ENCODE peak calls at places on chromosomes 13 and 19, in eight cellular contexts. One of them, this sample, is unnamed.

GRCh38 chr19:30367421-30367820 is 4.8 kb upstream of the ZNF536 start:
- DNase-seq in H7: no peak
- DNase-seq in non-pigmented ciliary epithelial cell: no peak
- DNase-seq in A172: no peak
- DNase-seq in activated gamma-delta T cell: no peak
- DNase-seq in stimulated activated effector memory CD8-positive, alpha-beta T cell treated with anti-CD3 and anti-CD28 coated beads, Interleukin-12 subunit alpha, Interleukin-12 subunit beta, amount 100 ng/mL, for 72 hours: no peak
- DNase-seq in NCI-H1417: no peak
- DNase-seq in stimulated activated CD4-positive, alpha-beta T cell treated with anti-CD3 and anti-CD28 coated beads, Interleukin-1b, Interleukin-23, amount 100 ng/mL, for 24 hours: no peak
- DNase-seq in this sample: no peak

GRCh38 chr19:10762656-10763055 is 44.8 kb downstream of the DNM2 start:
- DNase-seq in H7: peak
- DNase-seq in non-pigmented ciliary epithelial cell: no peak
- DNase-seq in A172: peak
- DNase-seq in activated gamma-delta T cell: no peak
- DNase-seq in stimulated activated effector memory CD8-positive, alpha-beta T cell treated with anti-CD3 and anti-CD28 coated beads, Interleukin-12 subunit alpha, Interleukin-12 subunit beta, amount 100 ng/mL, for 72 hours: no peak
- DNase-seq in NCI-H1417: no peak
- DNase-seq in stimulated activated CD4-positive, alpha-beta T cell treated with anti-CD3 and anti-CD28 coated beads, Interleukin-1b, Interleukin-23, amount 100 ng/mL, for 24 hours: no peak
- DNase-seq in this sample: no peak

GRCh38 chr13:70385852-70386251 is 277.6 kb upstream of the KLHL1 start:
- DNase-seq in H7: no peak
- DNase-seq in non-pigmented ciliary epithelial cell: no peak
- DNase-seq in A172: no peak
- DNase-seq in activated gamma-delta T cell: no peak
- DNase-seq in stimulated activated effector memory CD8-positive, alpha-beta T cell treated with anti-CD3 and anti-CD28 coated beads, Interleukin-12 subunit alpha, Interleukin-12 subunit beta, amount 100 ng/mL, for 72 hours: no peak
- DNase-seq in NCI-H1417: no peak
- DNase-seq in stimulated activated CD4-positive, alpha-beta T cell treated with anti-CD3 and anti-CD28 coated beads, Interleukin-1b, Interleukin-23, amount 100 ng/mL, for 24 hours: no peak
- DNase-seq in this sample: no peak

GRCh38 chr19:46283771-46284170 is 13.1 kb upstream of the HIF3A start:
- DNase-seq in H7: no peak
- DNase-seq in non-pigmented ciliary epithelial cell: no peak
- DNase-seq in A172: no peak
- DNase-seq in activated gamma-delta T cell: no peak
- DNase-seq in stimulated activated effector memory CD8-positive, alpha-beta T cell treated with anti-CD3 and anti-CD28 coated beads, Interleukin-12 subunit alpha, Interleukin-12 subunit beta, amount 100 ng/mL, for 72 hours: no peak
- DNase-seq in NCI-H1417: no peak
- DNase-seq in stimulated activated CD4-positive, alpha-beta T cell treated with anti-CD3 and anti-CD28 coated beads, Interleukin-1b, Interleukin-23, amount 100 ng/mL, for 24 hours: no peak
- DNase-seq in this sample: no peak

GRCh38 chr13:27954406-27954851 is 14.7 kb downstream of the CDX2 start:
- DNase-seq in H7: peak
- DNase-seq in non-pigmented ciliary epithelial cell: no peak
- DNase-seq in A172: no peak
- DNase-seq in activated gamma-delta T cell: no peak
- DNase-seq in stimulated activated effector memory CD8-positive, alpha-beta T cell treated with anti-CD3 and anti-CD28 coated beads, Interleukin-12 subunit alpha, Interleukin-12 subunit beta, amount 100 ng/mL, for 72 hours: no peak
- DNase-seq in NCI-H1417: no peak
- DNase-seq in stimulated activated CD4-positive, alpha-beta T cell treated with anti-CD3 and anti-CD28 coated beads, Interleukin-1b, Interleukin-23, amount 100 ng/mL, for 24 hours: no peak
- DNase-seq in this sample: no peak

GRCh38 chr13:51764184-51765141 is 39.5 kb downstream of the DHRS12 start:
- DNase-seq in H7: no peak
- DNase-seq in non-pigmented ciliary epithelial cell: peak
- DNase-seq in A172: peak
- DNase-seq in activated gamma-delta T cell: no peak
- DNase-seq in stimulated activated effector memory CD8-positive, alpha-beta T cell treated with anti-CD3 and anti-CD28 coated beads, Interleukin-12 subunit alpha, Interleukin-12 subunit beta, amount 100 ng/mL, for 72 hours: peak
- DNase-seq in NCI-H1417: peak
- DNase-seq in stimulated activated CD4-positive, alpha-beta T cell treated with anti-CD3 and anti-CD28 coated beads, Interleukin-1b, Interleukin-23, amount 100 ng/mL, for 24 hours: peak
- DNase-seq in this sample: peak

GRCh38 chr13:69793803-69794453 is 313.7 kb upstream of the ATXN8OS start:
- DNase-seq in H7: peak
- DNase-seq in non-pigmented ciliary epithelial cell: no peak
- DNase-seq in A172: no peak
- DNase-seq in activated gamma-delta T cell: no peak
- DNase-seq in stimulated activated effector memory CD8-positive, alpha-beta T cell treated with anti-CD3 and anti-CD28 coated beads, Interleukin-12 subunit alpha, Interleukin-12 subunit beta, amount 100 ng/mL, for 72 hours: no peak
- DNase-seq in NCI-H1417: no peak
- DNase-seq in stimulated activated CD4-positive, alpha-beta T cell treated with anti-CD3 and anti-CD28 coated beads, Interleukin-1b, Interleukin-23, amount 100 ng/mL, for 24 hours: no peak
- DNase-seq in this sample: no peak

GRCh38 chr13:40770609-40770933 is 419 bp downstream of the MRPS31 start:
- DNase-seq in H7: no peak
- DNase-seq in non-pigmented ciliary epithelial cell: no peak
- DNase-seq in A172: no peak
- DNase-seq in activated gamma-delta T cell: no peak
- DNase-seq in stimulated activated effector memory CD8-positive, alpha-beta T cell treated with anti-CD3 and anti-CD28 coated beads, Interleukin-12 subunit alpha, Interleukin-12 subunit beta, amount 100 ng/mL, for 72 hours: no peak
- DNase-seq in NCI-H1417: no peak
- DNase-seq in stimulated activated CD4-positive, alpha-beta T cell treated with anti-CD3 and anti-CD28 coated beads, Interleukin-1b, Interleukin-23, amount 100 ng/mL, for 24 hours: no peak
- DNase-seq in this sample: no peak

GRCh38 chr19:12202250-12202649 is 39.4 kb downstream of the ZNF136 start:
- DNase-seq in H7: peak
- DNase-seq in non-pigmented ciliary epithelial cell: no peak
- DNase-seq in A172: no peak
- DNase-seq in activated gamma-delta T cell: no peak
- DNase-seq in stimulated activated effector memory CD8-positive, alpha-beta T cell treated with anti-CD3 and anti-CD28 coated beads, Interleukin-12 subunit alpha, Interleukin-12 subunit beta, amount 100 ng/mL, for 72 hours: peak
- DNase-seq in NCI-H1417: peak
- DNase-seq in stimulated activated CD4-positive, alpha-beta T cell treated with anti-CD3 and anti-CD28 coated beads, Interleukin-1b, Interleukin-23, amount 100 ng/mL, for 24 hours: peak
- DNase-seq in this sample: no peak

GRCh38 chr13:109309625-109310363 is 476.6 kb downstream of the IRS2 start:
- DNase-seq in H7: no peak
- DNase-seq in non-pigmented ciliary epithelial cell: no peak
- DNase-seq in A172: no peak
- DNase-seq in activated gamma-delta T cell: no peak
- DNase-seq in stimulated activated effector memory CD8-positive, alpha-beta T cell treated with anti-CD3 and anti-CD28 coated beads, Interleukin-12 subunit alpha, Interleukin-12 subunit beta, amount 100 ng/mL, for 72 hours: no peak
- DNase-seq in NCI-H1417: peak
- DNase-seq in stimulated activated CD4-positive, alpha-beta T cell treated with anti-CD3 and anti-CD28 coated beads, Interleukin-1b, Interleukin-23, amount 100 ng/mL, for 24 hours: no peak
- DNase-seq in this sample: no peak

GRCh38 chr13:114268344-114269280 is 12.8 kb upstream of the UPF3A start:
- DNase-seq in H7: no peak
- DNase-seq in non-pigmented ciliary epithelial cell: no peak
- DNase-seq in A172: no peak
- DNase-seq in activated gamma-delta T cell: no peak
- DNase-seq in stimulated activated effector memory CD8-positive, alpha-beta T cell treated with anti-CD3 and anti-CD28 coated beads, Interleukin-12 subunit alpha, Interleukin-12 subunit beta, amount 100 ng/mL, for 72 hours: no peak
- DNase-seq in NCI-H1417: no peak
- DNase-seq in stimulated activated CD4-positive, alpha-beta T cell treated with anti-CD3 and anti-CD28 coated beads, Interleukin-1b, Interleukin-23, amount 100 ng/mL, for 24 hours: no peak
- DNase-seq in this sample: no peak

GRCh38 chr13:74978596-74978995 is 503.4 kb downstream of the TBC1D4 start:
- DNase-seq in H7: peak
- DNase-seq in non-pigmented ciliary epithelial cell: no peak
- DNase-seq in A172: no peak
- DNase-seq in activated gamma-delta T cell: no peak
- DNase-seq in stimulated activated effector memory CD8-positive, alpha-beta T cell treated with anti-CD3 and anti-CD28 coated beads, Interleukin-12 subunit alpha, Interleukin-12 subunit beta, amount 100 ng/mL, for 72 hours: no peak
- DNase-seq in NCI-H1417: peak
- DNase-seq in stimulated activated CD4-positive, alpha-beta T cell treated with anti-CD3 and anti-CD28 coated beads, Interleukin-1b, Interleukin-23, amount 100 ng/mL, for 24 hours: no peak
- DNase-seq in this sample: no peak

GRCh38 chr19:31430381-31430780 is 81.1 kb upstream of the TSHZ3 start:
- DNase-seq in H7: no peak
- DNase-seq in non-pigmented ciliary epithelial cell: no peak
- DNase-seq in A172: no peak
- DNase-seq in activated gamma-delta T cell: no peak
- DNase-seq in stimulated activated effector memory CD8-positive, alpha-beta T cell treated with anti-CD3 and anti-CD28 coated beads, Interleukin-12 subunit alpha, Interleukin-12 subunit beta, amount 100 ng/mL, for 72 hours: no peak
- DNase-seq in NCI-H1417: no peak
- DNase-seq in stimulated activated CD4-positive, alpha-beta T cell treated with anti-CD3 and anti-CD28 coated beads, Interleukin-1b, Interleukin-23, amount 100 ng/mL, for 24 hours: no peak
- DNase-seq in this sample: no peak

GRCh38 chr19:1410136-1410786 is 2.9 kb downstream of the DAZAP1 start:
- DNase-seq in H7: no peak
- DNase-seq in non-pigmented ciliary epithelial cell: no peak
- DNase-seq in A172: peak
- DNase-seq in activated gamma-delta T cell: no peak
- DNase-seq in stimulated activated effector memory CD8-positive, alpha-beta T cell treated with anti-CD3 and anti-CD28 coated beads, Interleukin-12 subunit alpha, Interleukin-12 subunit beta, amount 100 ng/mL, for 72 hours: no peak
- DNase-seq in NCI-H1417: no peak
- DNase-seq in stimulated activated CD4-positive, alpha-beta T cell treated with anti-CD3 and anti-CD28 coated beads, Interleukin-1b, Interleukin-23, amount 100 ng/mL, for 24 hours: no peak
- DNase-seq in this sample: no peak

GRCh38 chr19:5154129-5154798 is 185.4 kb downstream of the KDM4B start:
- DNase-seq in H7: peak
- DNase-seq in non-pigmented ciliary epithelial cell: no peak
- DNase-seq in A172: peak
- DNase-seq in activated gamma-delta T cell: no peak
- DNase-seq in stimulated activated effector memory CD8-positive, alpha-beta T cell treated with anti-CD3 and anti-CD28 coated beads, Interleukin-12 subunit alpha, Interleukin-12 subunit beta, amount 100 ng/mL, for 72 hours: peak
- DNase-seq in NCI-H1417: peak
- DNase-seq in stimulated activated CD4-positive, alpha-beta T cell treated with anti-CD3 and anti-CD28 coated beads, Interleukin-1b, Interleukin-23, amount 100 ng/mL, for 24 hours: no peak
- DNase-seq in this sample: peak

GRCh38 chr19:9178901-9179300 is at the start of gene OR7D2:
- DNase-seq in H7: no peak
- DNase-seq in non-pigmented ciliary epithelial cell: no peak
- DNase-seq in A172: peak
- DNase-seq in activated gamma-delta T cell: no peak
- DNase-seq in stimulated activated effector memory CD8-positive, alpha-beta T cell treated with anti-CD3 and anti-CD28 coated beads, Interleukin-12 subunit alpha, Interleukin-12 subunit beta, amount 100 ng/mL, for 72 hours: no peak
- DNase-seq in NCI-H1417: no peak
- DNase-seq in stimulated activated CD4-positive, alpha-beta T cell treated with anti-CD3 and anti-CD28 coated beads, Interleukin-1b, Interleukin-23, amount 100 ng/mL, for 24 hours: no peak
- DNase-seq in this sample: no peak

GRCh38 chr13:31807090-31807541 is 67.8 kb downstream of the RXFP2 start:
- DNase-seq in H7: no peak
- DNase-seq in non-pigmented ciliary epithelial cell: no peak
- DNase-seq in A172: no peak
- DNase-seq in activated gamma-delta T cell: no peak
- DNase-seq in stimulated activated effector memory CD8-positive, alpha-beta T cell treated with anti-CD3 and anti-CD28 coated beads, Interleukin-12 subunit alpha, Interleukin-12 subunit beta, amount 100 ng/mL, for 72 hours: no peak
- DNase-seq in NCI-H1417: peak
- DNase-seq in stimulated activated CD4-positive, alpha-beta T cell treated with anti-CD3 and anti-CD28 coated beads, Interleukin-1b, Interleukin-23, amount 100 ng/mL, for 24 hours: no peak
- DNase-seq in this sample: no peak

GRCh38 chr13:55345197-55345596 is 1795.5 kb upstream of the PRR20A start:
- DNase-seq in H7: no peak
- DNase-seq in non-pigmented ciliary epithelial cell: no peak
- DNase-seq in A172: no peak
- DNase-seq in activated gamma-delta T cell: no peak
- DNase-seq in stimulated activated effector memory CD8-positive, alpha-beta T cell treated with anti-CD3 and anti-CD28 coated beads, Interleukin-12 subunit alpha, Interleukin-12 subunit beta, amount 100 ng/mL, for 72 hours: no peak
- DNase-seq in NCI-H1417: peak
- DNase-seq in stimulated activated CD4-positive, alpha-beta T cell treated with anti-CD3 and anti-CD28 coated beads, Interleukin-1b, Interleukin-23, amount 100 ng/mL, for 24 hours: no peak
- DNase-seq in this sample: no peak

GRCh38 chr19:1483067-1483978 is 4.3 kb upstream of the C19orf25 start:
- DNase-seq in H7: peak
- DNase-seq in non-pigmented ciliary epithelial cell: no peak
- DNase-seq in A172: no peak
- DNase-seq in activated gamma-delta T cell: no peak
- DNase-seq in stimulated activated effector memory CD8-positive, alpha-beta T cell treated with anti-CD3 and anti-CD28 coated beads, Interleukin-12 subunit alpha, Interleukin-12 subunit beta, amount 100 ng/mL, for 72 hours: no peak
- DNase-seq in NCI-H1417: no peak
- DNase-seq in stimulated activated CD4-positive, alpha-beta T cell treated with anti-CD3 and anti-CD28 coated beads, Interleukin-1b, Interleukin-23, amount 100 ng/mL, for 24 hours: no peak
- DNase-seq in this sample: no peak

GRCh38 chr19:46190489-46190888 is 39.1 kb upstream of the IGFL1 start:
- DNase-seq in H7: peak
- DNase-seq in non-pigmented ciliary epithelial cell: no peak
- DNase-seq in A172: no peak
- DNase-seq in activated gamma-delta T cell: no peak
- DNase-seq in stimulated activated effector memory CD8-positive, alpha-beta T cell treated with anti-CD3 and anti-CD28 coated beads, Interleukin-12 subunit alpha, Interleukin-12 subunit beta, amount 100 ng/mL, for 72 hours: no peak
- DNase-seq in NCI-H1417: no peak
- DNase-seq in stimulated activated CD4-positive, alpha-beta T cell treated with anti-CD3 and anti-CD28 coated beads, Interleukin-1b, Interleukin-23, amount 100 ng/mL, for 24 hours: no peak
- DNase-seq in this sample: no peak

GRCh38 chr13:101779147-101779546 is 326.7 kb downstream of the ITGBL1 start:
- DNase-seq in H7: no peak
- DNase-seq in non-pigmented ciliary epithelial cell: no peak
- DNase-seq in A172: no peak
- DNase-seq in activated gamma-delta T cell: no peak
- DNase-seq in stimulated activated effector memory CD8-positive, alpha-beta T cell treated with anti-CD3 and anti-CD28 coated beads, Interleukin-12 subunit alpha, Interleukin-12 subunit beta, amount 100 ng/mL, for 72 hours: no peak
- DNase-seq in NCI-H1417: no peak
- DNase-seq in stimulated activated CD4-positive, alpha-beta T cell treated with anti-CD3 and anti-CD28 coated beads, Interleukin-1b, Interleukin-23, amount 100 ng/mL, for 24 hours: no peak
- DNase-seq in this sample: no peak

GRCh38 chr13:49585220-49586157 is at the start of gene RCBTB1:
- DNase-seq in H7: peak
- DNase-seq in non-pigmented ciliary epithelial cell: no peak
- DNase-seq in A172: peak
- DNase-seq in activated gamma-delta T cell: peak
- DNase-seq in stimulated activated effector memory CD8-positive, alpha-beta T cell treated with anti-CD3 and anti-CD28 coated beads, Interleukin-12 subunit alpha, Interleukin-12 subunit beta, amount 100 ng/mL, for 72 hours: peak
- DNase-seq in NCI-H1417: peak
- DNase-seq in stimulated activated CD4-positive, alpha-beta T cell treated with anti-CD3 and anti-CD28 coated beads, Interleukin-1b, Interleukin-23, amount 100 ng/mL, for 24 hours: peak
- DNase-seq in this sample: peak

GRCh38 chr13:41590122-41590521 is 132.8 kb downstream of the RGCC start:
- DNase-seq in H7: no peak
- DNase-seq in non-pigmented ciliary epithelial cell: no peak
- DNase-seq in A172: no peak
- DNase-seq in activated gamma-delta T cell: no peak
- DNase-seq in stimulated activated effector memory CD8-positive, alpha-beta T cell treated with anti-CD3 and anti-CD28 coated beads, Interleukin-12 subunit alpha, Interleukin-12 subunit beta, amount 100 ng/mL, for 72 hours: no peak
- DNase-seq in NCI-H1417: no peak
- DNase-seq in stimulated activated CD4-positive, alpha-beta T cell treated with anti-CD3 and anti-CD28 coated beads, Interleukin-1b, Interleukin-23, amount 100 ng/mL, for 24 hours: no peak
- DNase-seq in this sample: no peak

GRCh38 chr13:111472559-111473460 is 152.4 kb downstream of the TEX29 start:
- DNase-seq in H7: no peak
- DNase-seq in non-pigmented ciliary epithelial cell: no peak
- DNase-seq in A172: no peak
- DNase-seq in activated gamma-delta T cell: no peak
- DNase-seq in stimulated activated effector memory CD8-positive, alpha-beta T cell treated with anti-CD3 and anti-CD28 coated beads, Interleukin-12 subunit alpha, Interleukin-12 subunit beta, amount 100 ng/mL, for 72 hours: no peak
- DNase-seq in NCI-H1417: no peak
- DNase-seq in stimulated activated CD4-positive, alpha-beta T cell treated with anti-CD3 and anti-CD28 coated beads, Interleukin-1b, Interleukin-23, amount 100 ng/mL, for 24 hours: no peak
- DNase-seq in this sample: no peak

GRCh38 chr19:52786078-52786463 is 520 bp downstream of the ZNF600 start:
- DNase-seq in H7: peak
- DNase-seq in non-pigmented ciliary epithelial cell: no peak
- DNase-seq in A172: no peak
- DNase-seq in activated gamma-delta T cell: no peak
- DNase-seq in stimulated activated effector memory CD8-positive, alpha-beta T cell treated with anti-CD3 and anti-CD28 coated beads, Interleukin-12 subunit alpha, Interleukin-12 subunit beta, amount 100 ng/mL, for 72 hours: no peak
- DNase-seq in NCI-H1417: peak
- DNase-seq in stimulated activated CD4-positive, alpha-beta T cell treated with anti-CD3 and anti-CD28 coated beads, Interleukin-1b, Interleukin-23, amount 100 ng/mL, for 24 hours: no peak
- DNase-seq in this sample: no peak

GRCh38 chr19:3131168-3131567 is 4.7 kb upstream of the GNA15 start:
- DNase-seq in H7: no peak
- DNase-seq in non-pigmented ciliary epithelial cell: no peak
- DNase-seq in A172: no peak
- DNase-seq in activated gamma-delta T cell: no peak
- DNase-seq in stimulated activated effector memory CD8-positive, alpha-beta T cell treated with anti-CD3 and anti-CD28 coated beads, Interleukin-12 subunit alpha, Interleukin-12 subunit beta, amount 100 ng/mL, for 72 hours: no peak
- DNase-seq in NCI-H1417: no peak
- DNase-seq in stimulated activated CD4-positive, alpha-beta T cell treated with anti-CD3 and anti-CD28 coated beads, Interleukin-1b, Interleukin-23, amount 100 ng/mL, for 24 hours: no peak
- DNase-seq in this sample: no peak

GRCh38 chr19:58577581-58578429 is 4.7 kb upstream of the MZF1 start:
- DNase-seq in H7: no peak
- DNase-seq in non-pigmented ciliary epithelial cell: no peak
- DNase-seq in A172: no peak
- DNase-seq in activated gamma-delta T cell: no peak
- DNase-seq in stimulated activated effector memory CD8-positive, alpha-beta T cell treated with anti-CD3 and anti-CD28 coated beads, Interleukin-12 subunit alpha, Interleukin-12 subunit beta, amount 100 ng/mL, for 72 hours: peak
- DNase-seq in NCI-H1417: no peak
- DNase-seq in stimulated activated CD4-positive, alpha-beta T cell treated with anti-CD3 and anti-CD28 coated beads, Interleukin-1b, Interleukin-23, amount 100 ng/mL, for 24 hours: no peak
- DNase-seq in this sample: no peak

GRCh38 chr13:26910754-26911465 is 150.3 kb upstream of the GPR12 start:
- DNase-seq in H7: no peak
- DNase-seq in non-pigmented ciliary epithelial cell: no peak
- DNase-seq in A172: no peak
- DNase-seq in activated gamma-delta T cell: no peak
- DNase-seq in stimulated activated effector memory CD8-positive, alpha-beta T cell treated with anti-CD3 and anti-CD28 coated beads, Interleukin-12 subunit alpha, Interleukin-12 subunit beta, amount 100 ng/mL, for 72 hours: no peak
- DNase-seq in NCI-H1417: no peak
- DNase-seq in stimulated activated CD4-positive, alpha-beta T cell treated with anti-CD3 and anti-CD28 coated beads, Interleukin-1b, Interleukin-23, amount 100 ng/mL, for 24 hours: no peak
- DNase-seq in this sample: no peak

GRCh38 chr13:61935710-61936109 is 520.1 kb upstream of the PCDH20 start:
- DNase-seq in H7: no peak
- DNase-seq in non-pigmented ciliary epithelial cell: no peak
- DNase-seq in A172: no peak
- DNase-seq in activated gamma-delta T cell: no peak
- DNase-seq in stimulated activated effector memory CD8-positive, alpha-beta T cell treated with anti-CD3 and anti-CD28 coated beads, Interleukin-12 subunit alpha, Interleukin-12 subunit beta, amount 100 ng/mL, for 72 hours: no peak
- DNase-seq in NCI-H1417: no peak
- DNase-seq in stimulated activated CD4-positive, alpha-beta T cell treated with anti-CD3 and anti-CD28 coated beads, Interleukin-1b, Interleukin-23, amount 100 ng/mL, for 24 hours: no peak
- DNase-seq in this sample: no peak

GRCh38 chr13:27461940-27462584 is 11.7 kb upstream of the MTIF3 start:
- DNase-seq in H7: peak
- DNase-seq in non-pigmented ciliary epithelial cell: no peak
- DNase-seq in A172: no peak
- DNase-seq in activated gamma-delta T cell: no peak
- DNase-seq in stimulated activated effector memory CD8-positive, alpha-beta T cell treated with anti-CD3 and anti-CD28 coated beads, Interleukin-12 subunit alpha, Interleukin-12 subunit beta, amount 100 ng/mL, for 72 hours: no peak
- DNase-seq in NCI-H1417: no peak
- DNase-seq in stimulated activated CD4-positive, alpha-beta T cell treated with anti-CD3 and anti-CD28 coated beads, Interleukin-1b, Interleukin-23, amount 100 ng/mL, for 24 hours: no peak
- DNase-seq in this sample: no peak